ENCODE peak calls at places on chromosomes 4 and X, in five cellular contexts. R is tibial nerve, Q is endodermal cell, D is colonic mucosa, T is heart right ventricle. F is an unnamed sample.

GRCh38 chr4:112898357-112899141 is 150.9 kb upstream of the ANK2 start:
- DNase-seq in T (no peak), D (no peak), R (no peak), Q (no peak), F (peak; percentile 44)

GRCh38 chr4:60897415-60897814 is 302.7 kb upstream of the ADGRL3 start:
- DNase-seq in Q (no peak), D (no peak), R (no peak), T (no peak), F (no peak)

GRCh38 chr4:4694296-4694772 is 152.5 kb upstream of the STX18 start:
- DNase-seq in D (no peak), R (no peak), Q (peak; percentile 86), T (peak; percentile 33), F (no peak)

GRCh38 chr4:6263541-6264540 is 5.8 kb upstream of the WFS1 start:
- DNase-seq in Q (peak; percentile 80), R (no peak), T (peak; percentile 51), D (no peak), F (no peak)

GRCh38 chr4:37424753-37425152 is 180.2 kb downstream of the NWD2 start:
- DNase-seq in R (no peak), D (no peak), Q (no peak), T (no peak), F (no peak)

GRCh38 chr4:40672528-40673522 is 43.2 kb upstream of the RBM47 start:
- DNase-seq in D (no peak), R (peak; percentile 19), T (no peak), Q (peak; percentile 76), F (peak; percentile 99)

GRCh38 chr4:185868983-185869938 is 57.3 kb upstream of the SORBS2 start:
- DNase-seq in T (no peak), D (no peak), R (no peak), Q (no peak), F (peak; percentile 6)

GRCh38 chr4:14862881-14863280 is 139.4 kb upstream of the CPEB2 start:
- DNase-seq in T (peak; percentile 35), Q (no peak), D (peak; percentile 36), R (no peak), F (no peak)

GRCh38 chr4:125097729-125098128 is 217.0 kb upstream of the FAT4 start:
- DNase-seq in Q (no peak), D (no peak), T (no peak), R (no peak), F (no peak)

GRCh38 chrX:107730991-107731766 is 44.4 kb downstream of the TSC22D3 start:
- DNase-seq in T (no peak), Q (no peak), D (no peak), R (no peak), F (no peak)
- H3K4me1 ChIP-seq in T (peaks cover 62% of the 10 kb centered on the region), Q (no peaks in the 10 kb centered on the region), D (no peaks in the 10 kb centered on the region), R (no peaks in the 10 kb centered on the region), F (no peaks in the 10 kb centered on the region)

GRCh38 chrX:104253567-104254441 is 929 bp downstream of the ESX1 start:
- DNase-seq in R (no peak), Q (peak; percentile 71), T (no peak), D (no peak), F (peak; percentile 1)

GRCh38 chrX:104254442-104255115 is at the start of gene ESX1:
- DNase-seq in Q (peak; percentile 72), D (no peak), R (no peak), T (no peak), F (peak; percentile 17)

GRCh38 chrX:104255465-104255864 is 732 bp upstream of the ESX1 start:
- DNase-seq in T (no peak), R (no peak), D (no peak), Q (no peak), F (peak; percentile 5)

DNA sequence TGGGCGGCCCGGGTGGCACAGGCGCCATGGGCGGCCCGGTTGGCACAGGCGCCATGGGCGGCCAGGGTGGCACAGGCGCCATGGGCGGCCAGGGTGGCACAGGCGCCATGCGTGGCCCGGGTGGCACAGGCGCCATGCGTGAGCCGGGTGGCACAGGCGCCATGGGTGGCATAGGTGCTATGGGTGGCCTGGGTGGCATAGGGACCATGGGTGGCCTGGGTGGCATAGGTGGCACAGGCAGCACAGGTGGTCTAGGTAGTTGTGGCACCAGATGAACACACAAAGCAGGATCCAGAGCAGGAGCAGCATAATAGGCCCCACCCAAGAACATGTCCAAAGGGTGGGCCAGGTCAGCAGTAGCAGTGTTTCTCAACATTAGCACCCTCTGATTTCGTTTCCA is 4.3 kb downstream of the ESX1 start:
- DNase-seq in T (no peak), D (no peak), Q (no peak), R (no peak), F (no peak)
- H3K27me3 ChIP-seq in T (peaks cover 36% of the 10 kb centered on the region), D (peaks cover 22% of the 10 kb centered on the region), Q (peaks cover 87% of the 10 kb centered on the region), R (no peaks in the 10 kb centered on the region), F (peaks cover 44% of the 10 kb centered on the region)

GRCh38 chr4:65310586-65310985 is 359.7 kb downstream of the EPHA5 start:
- DNase-seq in D (no peak), Q (no peak), R (no peak), T (no peak), F (no peak)

GRCh38 chr4:65311120-65311519 is 359.2 kb downstream of the EPHA5 start:
- DNase-seq in D (no peak), R (no peak), Q (no peak), T (no peak), F (no peak)

GRCh38 chr4:65316534-65316933 is 353.8 kb downstream of the EPHA5 start:
- DNase-seq in T (no peak), R (no peak), Q (no peak), D (no peak), F (no peak)
- TF ChIP-seq CTCF in T (no peak), R (no peak), Q (no peak), D (no peak), F (no peak)

GRCh38 chr4:101158507-101158906 is 188.8 kb downstream of the PPP3CA start:
- DNase-seq in D (no peak), Q (no peak), T (no peak), R (no peak), F (no peak)
- H3K4me1 ChIP-seq in D (no peaks in the 10 kb centered on the region), Q (peaks cover 10% of the 10 kb centered on the region), T (peaks cover 23% of the 10 kb centered on the region), R (no peaks in the 10 kb centered on the region), F (peaks cover 20% of the 10 kb centered on the region)

GRCh38 chrX:110563276-110563675 is 204.6 kb downstream of the RTL9 start:
- DNase-seq in Q (no peak), R (no peak), T (no peak), D (no peak), F (no peak)

GRCh38 chrX:110569506-110569905 is 210.9 kb downstream of the RTL9 start:
- DNase-seq in Q (no peak), T (no peak), R (no peak), D (no peak), F (no peak)

GRCh38 chrX:110568396-110568795 is 209.7 kb downstream of the RTL9 start:
- DNase-seq in R (no peak), T (no peak), D (no peak), Q (no peak), F (no peak)
- H3K27me3 ChIP-seq in R (no peaks in the 10 kb centered on the region), T (no peaks in the 10 kb centered on the region), D (no peaks in the 10 kb centered on the region), Q (no peaks in the 10 kb centered on the region), F (no peaks in the 10 kb centered on the region)

DNA sequence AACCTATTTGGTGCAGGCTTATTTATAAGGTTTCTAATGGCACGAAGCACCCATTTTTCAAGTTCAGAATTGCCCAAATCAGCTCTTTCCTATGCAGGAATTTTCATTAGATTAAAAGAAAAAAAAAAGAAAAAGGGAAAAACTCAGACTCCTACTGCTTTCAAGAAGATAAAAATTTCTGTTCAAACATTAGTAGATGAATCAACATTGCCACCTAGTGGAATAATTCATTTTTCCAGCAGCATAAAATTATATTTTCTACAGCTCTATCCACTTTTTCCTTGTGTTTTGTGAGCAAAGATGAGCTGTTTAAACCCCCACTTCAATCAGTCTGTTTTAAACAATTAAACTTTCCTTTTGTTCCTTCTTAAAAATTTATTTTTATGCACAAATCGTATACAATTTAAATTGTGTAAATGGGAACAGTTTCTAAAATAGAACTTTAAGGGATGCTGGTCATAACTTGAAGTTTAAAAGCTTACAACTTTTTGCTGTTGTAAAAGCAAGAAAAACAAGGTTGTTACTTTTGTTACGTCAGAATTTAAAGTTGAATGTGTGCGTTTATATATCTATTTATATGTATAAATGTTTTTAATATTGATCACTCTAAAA is 309.8 kb downstream of the ARAP2 start:
- DNase-seq in Q (no peak), T (no peak), D (no peak), R (no peak), F (peak; percentile 35)
- TF ChIP-seq CTCF in Q (peak; percentile 79), T (peak; percentile 44), D (peak; percentile 35), R (peak; percentile 33), F (peak; percentile 76)

DNA sequence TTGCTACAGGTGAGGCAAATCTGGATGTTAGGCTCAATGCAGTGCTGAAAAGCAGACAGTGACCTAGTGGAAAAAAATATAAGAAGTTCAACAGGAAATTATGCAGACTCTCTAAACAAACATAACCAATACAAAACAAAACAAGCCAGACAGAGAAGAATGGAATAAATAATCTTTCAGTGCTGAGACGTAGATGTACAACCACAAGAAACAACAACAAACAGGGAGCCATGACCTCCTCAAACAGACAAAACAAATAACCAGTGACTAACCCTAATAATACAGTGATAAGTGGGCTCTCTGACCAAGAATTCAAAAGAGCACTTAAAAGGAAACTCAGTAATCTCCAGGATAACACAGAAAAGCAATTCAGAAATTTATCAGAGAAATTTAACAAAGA is 239.3 kb downstream of the SLC39A8 start:
- DNase-seq in T (no peak), R (no peak), Q (no peak), D (no peak), F (no peak)
- H3K4me1 ChIP-seq in T (no peaks in the 10 kb centered on the region), R (no peaks in the 10 kb centered on the region), Q (no peaks in the 10 kb centered on the region), D (no peaks in the 10 kb centered on the region), F (no peaks in the 10 kb centered on the region)

DNA sequence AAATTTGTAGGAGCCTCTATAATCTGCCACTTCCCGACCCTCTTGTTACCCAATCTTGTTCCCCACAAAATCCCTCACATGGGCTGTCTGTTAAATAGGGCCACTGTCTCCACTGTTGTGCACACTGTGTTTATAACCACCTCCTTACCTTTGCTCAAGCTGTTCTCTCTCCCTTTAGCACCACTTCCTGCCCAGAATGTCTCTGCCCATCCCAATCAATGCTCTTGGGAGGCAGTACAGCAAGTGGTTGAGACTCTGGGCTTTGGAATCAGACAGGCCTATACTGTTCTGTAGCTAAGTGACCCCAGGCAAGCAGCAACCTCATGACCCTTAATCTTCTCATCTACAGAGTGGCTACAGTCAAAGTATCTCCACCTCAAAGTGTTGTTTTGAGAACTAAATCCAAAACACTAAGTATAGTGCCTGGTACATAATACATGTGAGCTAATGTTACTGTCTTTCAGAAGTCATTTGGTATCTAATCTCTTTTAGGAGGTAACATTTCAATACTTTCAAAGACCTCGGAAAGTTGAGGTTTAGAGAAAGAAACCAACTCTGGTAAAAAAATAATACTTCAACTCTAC is 3.8 kb upstream of the TXK start:
- DNase-seq in D (no peak), T (no peak), Q (no peak), R (no peak), F (no peak)
- H3K27me3 ChIP-seq in D (no peaks in the 10 kb centered on the region), T (no peaks in the 10 kb centered on the region), Q (no peaks in the 10 kb centered on the region), R (no peaks in the 10 kb centered on the region), F (no peaks in the 10 kb centered on the region)